ENCODE peak calls at places on chromosome 13, in six cellular contexts. C is mesendoderm, Y is DND-41, O is MM.1S, E is PC-3, K is GM23248. F is an unnamed sample. For H3K79me2, the result is how much of the 10 kb centered on the place peaks cover.

GRCh38 chr13:31029129-31029528 is 96.7 kb downstream of the TEX26 start:
- DNase-seq in C (peak), Y (no peak), O (no peak), E (no peak), K (peak), F (no peak)

GRCh38 chr13:32001392-32001768 is 30.2 kb upstream of the FRY start:
- DNase-seq in C (peak), Y (peak), O (peak), E (peak), K (peak), F (peak)

GRCh38 chr13:80778302-80778701 is 437.4 kb upstream of the SPRY2 start:
- DNase-seq in C (no peak), Y (no peak), O (no peak), E (no peak), K (no peak), F (no peak)

GRCh38 chr13:105952233-105952767 is 583.2 kb downstream of the EFNB2 start:
- DNase-seq in C (no peak), Y (no peak), O (no peak), E (no peak), K (no peak), F (no peak)

GRCh38 chr13:74641586-74641985 is 507.4 kb upstream of the KLF12 start:
- DNase-seq in C (no peak), Y (no peak), O (no peak), E (peak), K (peak), F (peak)

GRCh38 chr13:81148822-81149221 is 807.9 kb upstream of the SPRY2 start:
- DNase-seq in C (no peak), Y (no peak), O (no peak), E (no peak), K (no peak), F (no peak)

GRCh38 chr13:67369895-67370660 is 139.9 kb upstream of the PCDH9 start:
- DNase-seq in C (peak), Y (no peak), O (no peak), E (peak), K (peak), F (peak)

GRCh38 chr13:48096670-48097069 is 1.8 kb upstream of the MED4 start:
- DNase-seq in C (no peak), Y (no peak), O (no peak), E (no peak), K (no peak), F (no peak)

GRCh38 chr13:38530492-38530891 is 156.4 kb upstream of the FREM2 start:
- DNase-seq in C (no peak), Y (no peak), O (no peak), E (peak), K (peak), F (peak)

GRCh38 chr13:67094952-67095351 is 135.2 kb downstream of the PCDH9 start:
- DNase-seq in C (no peak), Y (no peak), O (no peak), E (no peak), K (no peak), F (peak)

GRCh38 chr13:33281951-33282595 is 3.5 kb downstream of the STARD13 start:
- DNase-seq in C (no peak), Y (no peak), O (no peak), E (peak), K (peak), F (peak)

GRCh38 chr13:41905600-41906254 is 55.2 kb downstream of the VWA8 start:
- DNase-seq in C (peak), Y (no peak), O (peak), E (peak), K (peak), F (peak)

GRCh38 chr13:25001807-25002206 is 94.1 kb upstream of the PABPC3 start:
- DNase-seq in C (no peak), Y (no peak), O (no peak), E (peak), K (no peak), F (no peak)

GRCh38 chr13:21012841-21013681 is 48.3 kb downstream of the LATS2 start:
- DNase-seq in C (no peak), Y (no peak), O (no peak), E (no peak), K (peak), F (peak)

GRCh38 chr13:39527961-39528720 is 74.9 kb downstream of the LHFPL6 start:
- DNase-seq in C (peak), Y (no peak), O (no peak), E (peak), K (peak), F (peak)

GRCh38 chr13:99542788-99543406 is 41.6 kb downstream of the TM9SF2 start:
- DNase-seq in C (no peak), Y (no peak), O (no peak), E (no peak), K (no peak), F (no peak)

GRCh38 chr13:48493076-48493765 is 39.7 kb downstream of the RCBTB2 start:
- DNase-seq in C (no peak), Y (peak), O (no peak), E (no peak), K (peak), F (no peak)

GRCh38 chr13:99655351-99656091 is 154.2 kb downstream of the TM9SF2 start:
- DNase-seq in C (peak), Y (no peak), O (no peak), E (peak), K (peak), F (no peak)

GRCh38 chr13:87810391-87810801 is 139.2 kb downstream of the SLITRK5 start:
- DNase-seq in C (peak), Y (no peak), O (no peak), E (peak), K (no peak), F (no peak)

GRCh38 chr13:64453831-64454230 is 2776.3 kb downstream of the PCDH9 start:
- DNase-seq in C (no peak), Y (no peak), O (no peak), E (no peak), K (no peak), F (peak)

GRCh38 chr13:111531505-111531904 is 211.1 kb downstream of the TEX29 start:
- DNase-seq in C (no peak), Y (no peak), O (no peak), E (peak), K (peak), F (peak)

GRCh38 chr13:41700790-41701310 is 243.5 kb downstream of the RGCC start:
- DNase-seq in C (no peak), Y (no peak), O (no peak), E (peak), K (peak), F (peak)

GRCh38 chr13:36966404-36966803 is 32.7 kb downstream of the ALG5 start:
- DNase-seq in C (no peak), Y (no peak), O (no peak), E (no peak), K (no peak), F (no peak)

GRCh38 chr13:60691268-60691667 is 294.2 kb downstream of the TDRD3 start:
- DNase-seq in C (no peak), Y (no peak), O (no peak), E (no peak), K (no peak), F (no peak)

GRCh38 chr13:60689571-60689970 is 292.6 kb downstream of the TDRD3 start:
- DNase-seq in C (no peak), Y (no peak), O (no peak), E (no peak), K (no peak), F (no peak)

GRCh38 chr13:60696602-60697001 is 299.6 kb downstream of the TDRD3 start:
- DNase-seq in C (no peak), Y (no peak), O (no peak), E (no peak), K (no peak), F (no peak)

GRCh38 chr13:60689076-60689475 is 292.1 kb downstream of the TDRD3 start:
- DNase-seq in C (no peak), Y (no peak), O (peak), E (no peak), K (no peak), F (no peak)

DNA sequence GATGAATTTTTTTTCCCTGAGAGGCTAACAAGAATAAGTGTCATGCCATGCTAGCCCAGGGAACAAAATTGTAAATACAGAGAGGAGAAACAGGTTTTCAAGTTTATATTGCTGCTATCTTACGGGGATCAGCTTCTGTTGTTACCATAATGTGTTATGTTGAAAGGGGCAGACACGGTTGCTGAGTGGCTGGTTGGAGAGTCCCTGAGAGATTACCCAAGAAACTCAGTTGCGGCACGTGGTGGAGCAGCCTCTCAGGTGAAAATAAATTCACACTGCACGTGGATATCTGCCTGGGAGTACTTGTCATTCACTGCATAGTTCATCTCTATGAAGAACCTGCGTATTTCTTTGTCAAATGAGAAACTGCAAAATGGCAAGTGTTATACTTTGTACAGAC is 293.6 kb downstream of the TDRD3 start:
- DNase-seq in C (no peak), Y (no peak), O (no peak), E (no peak), K (no peak), F (no peak)
- H3K79me2 ChIP-seq in C (under half), Y (under half), O (under half), E (under half), K (under half), F (under half)

DNA sequence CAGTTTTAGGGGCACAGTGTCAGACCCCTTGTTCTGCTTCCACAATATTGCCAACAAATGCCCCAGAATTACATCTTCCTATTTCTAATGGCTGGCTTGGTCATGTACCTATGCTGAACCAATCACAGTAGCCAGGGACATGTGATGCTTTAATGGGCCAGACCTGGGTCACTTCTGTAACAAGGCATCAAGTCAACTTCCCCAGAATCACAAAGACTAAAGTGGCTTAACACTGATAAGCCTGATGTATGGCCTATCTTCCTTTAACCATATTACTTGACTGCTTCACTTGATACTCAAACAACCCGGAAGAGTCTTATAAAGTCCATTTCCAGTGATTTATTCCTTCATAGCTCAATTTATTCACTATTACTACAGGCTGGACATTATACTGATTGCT is 19.6 kb downstream of the LNX2 start:
- DNase-seq in C (peak), Y (no peak), O (no peak), E (no peak), K (no peak), F (no peak)
- H3K79me2 ChIP-seq in C (under half), Y (half or more), O (half or more), E (half or more), K (under half), F (under half)

GRCh38 chr13:110308377-110309158 is 1.5 kb downstream of the COL4A2 start:
- DNase-seq in C (peak), Y (no peak), O (no peak), E (peak), K (peak), F (peak)

GRCh38 chr13:110309159-110309476 is 2.0 kb downstream of the COL4A2 start:
- DNase-seq in C (no peak), Y (no peak), O (no peak), E (no peak), K (no peak), F (no peak)

GRCh38 chr13:110306340-110306959 is 507 bp downstream of the COL4A1 start:
- DNase-seq in C (peak), Y (no peak), O (no peak), E (no peak), K (peak), F (peak)

GRCh38 chr13:110306960-110307696 is at the start of the genes COL4A1 and COL4A2:
- DNase-seq in C (peak), Y (no peak), O (no peak), E (peak), K (peak), F (peak)

GRCh38 chr13:110307697-110308376 is 753 bp downstream of the COL4A2 start:
- DNase-seq in C (peak), Y (no peak), O (no peak), E (no peak), K (peak), F (peak)
- H3K79me2 ChIP-seq in C (under half), Y (under half), O (under half), E (half or more), K (half or more), F (half or more)

DNA sequence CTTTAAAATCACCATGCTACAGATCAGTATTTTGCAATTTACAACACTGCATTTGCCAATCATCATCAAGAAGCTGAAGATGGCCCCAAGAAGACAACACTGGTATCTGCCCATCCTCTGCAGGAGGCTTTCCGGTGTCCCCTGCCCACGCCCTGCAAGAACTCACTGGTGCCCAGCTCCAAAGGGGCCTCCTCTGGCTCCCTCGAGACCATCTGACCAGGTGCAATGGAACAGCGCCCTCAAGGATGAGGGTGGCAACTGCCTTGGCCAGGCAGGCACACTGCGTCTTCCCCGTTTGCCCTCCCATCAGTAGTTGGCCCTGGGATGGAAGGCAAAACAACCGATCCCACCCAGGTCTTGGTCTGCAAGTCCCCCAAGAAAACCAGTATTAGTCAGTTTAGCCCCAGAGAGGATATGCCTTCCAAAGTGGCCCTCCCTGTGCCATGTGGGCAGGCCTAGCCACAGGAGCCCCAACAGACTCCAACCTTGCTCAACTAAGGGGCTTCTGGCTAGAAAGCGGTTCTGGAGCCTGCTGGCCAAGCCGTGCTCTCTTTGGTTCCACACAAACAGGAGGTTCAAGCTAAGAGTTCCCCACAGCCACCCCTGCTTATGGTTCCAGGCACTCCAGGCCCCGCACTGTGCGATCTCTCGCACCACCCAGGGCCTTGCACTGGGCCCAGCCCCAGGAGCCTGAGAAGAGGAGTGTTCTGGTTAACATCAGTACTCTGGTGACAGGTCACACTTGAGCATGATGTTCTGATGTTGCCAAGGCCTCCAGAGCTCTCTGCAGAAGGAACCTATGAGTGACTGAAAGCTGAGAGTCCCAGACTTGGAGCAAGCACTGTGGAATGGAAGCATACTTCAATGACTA is 4.7 kb downstream of the PCID2 start:
- DNase-seq in C (no peak), Y (no peak), O (no peak), E (no peak), K (no peak), F (no peak)
- H3K79me2 ChIP-seq in C (half or more), Y (half or more), O (half or more), E (half or more), K (half or more), F (half or more)

GRCh38 chr13:75838366-75839017 is 202.4 kb downstream of the LMO7 start:
- DNase-seq in C (no peak), Y (no peak), O (no peak), E (no peak), K (peak), F (no peak)

GRCh38 chr13:75841905-75842304 is 205.8 kb downstream of the LMO7 start:
- DNase-seq in C (no peak), Y (peak), O (no peak), E (no peak), K (no peak), F (no peak)

GRCh38 chr13:75843033-75843432 is 206.9 kb downstream of the LMO7 start:
- DNase-seq in C (no peak), Y (no peak), O (no peak), E (no peak), K (no peak), F (no peak)

GRCh38 chr13:75836441-75836840 is 200.3 kb downstream of the LMO7 start:
- DNase-seq in C (no peak), Y (no peak), O (no peak), E (peak), K (no peak), F (no peak)

DNA sequence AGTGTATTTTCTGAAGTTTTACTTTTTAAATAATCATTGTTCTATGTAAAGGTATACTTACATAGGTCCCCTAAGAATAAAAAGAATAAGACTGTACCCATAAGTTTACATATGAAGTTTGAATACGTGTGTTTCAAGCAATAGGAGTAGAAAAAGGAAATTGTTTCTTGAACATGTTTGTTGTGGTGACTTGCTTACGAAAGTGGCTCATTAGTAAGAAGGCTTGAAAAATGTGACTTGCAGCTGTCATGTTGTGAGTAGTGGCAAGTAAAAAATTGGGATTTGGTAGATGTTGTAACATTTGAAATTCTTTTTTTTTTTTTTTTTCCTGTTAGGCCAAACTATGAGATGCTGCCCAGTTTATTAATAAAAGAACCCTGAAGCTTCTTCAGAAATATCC is 203.3 kb downstream of the LMO7 start:
- DNase-seq in C (no peak), Y (no peak), O (no peak), E (no peak), K (no peak), F (no peak)
- H3K79me2 ChIP-seq in C (under half), Y (under half), O (under half), E (under half), K (under half), F (under half)

GRCh38 chr13:114323349-114323748 is 9.0 kb downstream of the CHAMP1 start:
- DNase-seq in C (no peak), Y (no peak), O (no peak), E (no peak), K (no peak), F (no peak)
- H3K79me2 ChIP-seq in C (under half), Y (half or more), O (under half), E (under half), K (half or more), F (under half)

DNA sequence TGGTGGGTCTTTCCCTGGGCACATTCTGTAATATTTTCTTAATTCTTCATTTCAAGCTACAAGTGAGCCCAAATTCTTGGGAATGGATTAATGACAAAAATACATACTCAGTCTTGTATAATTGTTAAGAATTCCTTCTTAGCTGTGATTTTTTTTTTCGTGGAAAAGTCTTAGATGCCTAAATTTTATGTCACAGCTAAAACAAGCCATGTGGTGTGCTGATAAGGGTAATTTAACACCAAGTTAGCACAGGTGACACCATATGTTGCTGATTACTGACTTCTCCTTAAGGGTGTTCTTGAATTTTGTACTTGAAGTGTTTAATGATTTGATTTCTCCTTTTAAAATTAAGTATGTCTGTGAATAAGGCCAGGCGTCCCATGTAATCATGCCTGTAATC is 29.3 kb downstream of the WDFY2 start:
- DNase-seq in C (peak), Y (no peak), O (no peak), E (no peak), K (no peak), F (no peak)
- H3K79me2 ChIP-seq in C (under half), Y (under half), O (under half), E (under half), K (half or more), F (under half)

GRCh38 chr13:79483302-79483701 is 2.3 kb downstream of the NDFIP2 start:
- DNase-seq in C (no peak), Y (no peak), O (no peak), E (peak), K (peak), F (peak)
- H3K79me2 ChIP-seq in C (under half), Y (half or more), O (half or more), E (half or more), K (half or more), F (under half)

GRCh38 chr13:103961784-103962183 is 895.6 kb upstream of the SLC10A2 start:
- DNase-seq in C (no peak), Y (no peak), O (no peak), E (no peak), K (no peak), F (no peak)
- H3K79me2 ChIP-seq in C (under half), Y (under half), O (under half), E (under half), K (under half), F (under half)

DNA sequence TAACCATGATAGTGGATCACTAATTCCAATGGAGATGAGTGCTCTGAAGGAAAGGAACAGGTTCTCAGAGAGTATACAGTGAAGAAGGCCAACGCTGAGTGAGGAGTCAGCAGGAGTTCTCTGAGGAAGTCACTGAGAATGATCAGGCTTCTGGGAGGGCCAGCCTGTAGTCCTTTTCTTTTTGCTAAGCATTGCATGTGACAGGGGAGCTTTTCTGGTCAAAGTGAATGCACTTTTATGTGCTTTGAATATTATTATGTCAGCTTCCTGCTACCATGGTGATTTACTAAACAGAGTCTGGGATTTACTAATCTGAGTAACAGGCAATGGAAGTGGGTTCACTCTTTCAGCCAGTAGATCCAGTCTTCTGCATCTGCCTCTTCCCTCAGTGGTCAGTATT is 81.1 kb upstream of the SERP2 start:
- DNase-seq in C (no peak), Y (no peak), O (no peak), E (no peak), K (peak), F (no peak)
- H3K79me2 ChIP-seq in C (under half), Y (under half), O (under half), E (under half), K (under half), F (under half)